ENCODE peak calls at places on chromosomes 4 and X, in seven cellular contexts. S is fibroblast of mammary gland; Q is progenitor cell of endocrine pancreas; Y is transverse colon; A is astrocyte of the spinal cord; K is CD8-positive, alpha-beta T cell; O is psoas muscle. B is an unnamed sample.
A peak's percentile ranks its signal among the peaks of the same experiment; 100 is the strongest.

GRCh38 chr4:138553001-138553845 is 311.1 kb upstream of the SLC7A11 start:
- DNase-seq in K (no peak), Y (no peak), S (no peak), Q (no peak), A (no peak), O (no peak), B (no peak)

GRCh38 chr4:25792200-25792791 is 70.5 kb downstream of the SEL1L3 start:
- DNase-seq in O (no peak), K (no peak), Y (peak; percentile 61), S (no peak), Q (no peak), A (no peak), B (peak; percentile 58)

GRCh38 chr4:23768541-23768940 is 121.3 kb downstream of the PPARGC1A start:
- DNase-seq in A (no peak), Q (no peak), S (no peak), K (no peak), Y (no peak), O (no peak), B (no peak)

GRCh38 chr4:142818009-142818408 is 28.1 kb downstream of the INPP4B start:
- DNase-seq in O (no peak), S (peak; percentile 35), K (no peak), Y (no peak), A (peak; percentile 76), Q (no peak), B (no peak)

GRCh38 chr4:126790633-126791032 is 842.1 kb upstream of the INTU start:
- DNase-seq in O (no peak), Q (no peak), A (no peak), S (no peak), Y (no peak), K (no peak), B (no peak)

GRCh38 chr4:165780735-165781134 is 92.3 kb upstream of the TLL1 start:
- DNase-seq in A (no peak), Y (no peak), Q (no peak), S (no peak), K (no peak), O (no peak), B (no peak)

GRCh38 chr4:110667670-110668069 is 44.8 kb upstream of the PITX2 start:
- DNase-seq in S (no peak), A (no peak), Y (peak; percentile 23), Q (no peak), O (no peak), K (no peak), B (no peak)

GRCh38 chr4:3791910-3792542 is 25.8 kb downstream of the ADRA2C start:
- DNase-seq in Q (peak; percentile 91), A (no peak), S (no peak), O (no peak), K (no peak), Y (peak; percentile 40), B (peak; percentile 76)

GRCh38 chr4:54005475-54005874 is 58.9 kb downstream of the CHIC2 start:
- DNase-seq in Q (no peak), O (no peak), K (no peak), S (peak; percentile 51), A (peak; percentile 43), Y (no peak), B (no peak)

GRCh38 chrX:24325231-24325630 is 11.4 kb upstream of the SUPT20HL2 start:
- DNase-seq in Y (no peak), S (no peak), A (no peak), Q (no peak), O (no peak), K (no peak), B (no peak)

GRCh38 chr4:116599859-116600258 is 485.5 kb downstream of the TRAM1L1 start:
- DNase-seq in O (peak; percentile 11), A (no peak), Q (no peak), S (no peak), K (no peak), Y (no peak), B (no peak)
- TF ChIP-seq CTCF in O (no peak), A (no peak), Q (no peak), S (no peak), K (no peak), Y (no peak), B (no peak)

DNA sequence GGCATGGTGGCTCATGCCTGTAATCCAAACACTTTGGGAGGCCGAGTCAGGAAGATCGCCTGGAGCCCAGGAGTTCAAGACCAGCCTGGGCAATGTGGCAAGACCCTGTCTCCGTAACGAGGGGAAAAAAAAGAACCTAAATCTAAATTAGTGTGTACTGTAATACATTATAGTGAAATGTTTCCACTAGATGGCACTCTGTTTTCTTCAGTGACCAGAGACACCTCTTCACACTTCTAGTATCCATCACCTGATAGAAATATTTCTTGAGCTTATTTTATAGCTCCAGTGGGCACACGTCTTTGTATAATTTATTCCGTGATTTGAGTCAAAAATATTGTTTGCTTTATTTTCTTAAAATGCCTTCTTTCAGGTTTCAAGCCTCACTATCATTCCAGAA is 600.9 kb upstream of the DIPK2B start:
- DNase-seq in S (peak; percentile 65), A (peak; percentile 49), Q (no peak), O (no peak), K (no peak), Y (no peak), B (no peak)
- TF ChIP-seq CTCF in S (peak; percentile 36), A (peak; percentile 2), Q (peak; percentile 40), O (peak; percentile 29), K (peak; percentile 36), Y (peak; percentile 38), B (no peak)

GRCh38 chr4:42965326-42965725 is 72.8 kb downstream of the GRXCR1 start:
- DNase-seq in A (no peak), S (no peak), O (no peak), Y (no peak), K (no peak), Q (no peak), B (peak; percentile 6)
- TF ChIP-seq CTCF in A (no peak), S (no peak), O (no peak), Y (no peak), K (no peak), Q (peak; percentile 40), B (no peak)

DNA sequence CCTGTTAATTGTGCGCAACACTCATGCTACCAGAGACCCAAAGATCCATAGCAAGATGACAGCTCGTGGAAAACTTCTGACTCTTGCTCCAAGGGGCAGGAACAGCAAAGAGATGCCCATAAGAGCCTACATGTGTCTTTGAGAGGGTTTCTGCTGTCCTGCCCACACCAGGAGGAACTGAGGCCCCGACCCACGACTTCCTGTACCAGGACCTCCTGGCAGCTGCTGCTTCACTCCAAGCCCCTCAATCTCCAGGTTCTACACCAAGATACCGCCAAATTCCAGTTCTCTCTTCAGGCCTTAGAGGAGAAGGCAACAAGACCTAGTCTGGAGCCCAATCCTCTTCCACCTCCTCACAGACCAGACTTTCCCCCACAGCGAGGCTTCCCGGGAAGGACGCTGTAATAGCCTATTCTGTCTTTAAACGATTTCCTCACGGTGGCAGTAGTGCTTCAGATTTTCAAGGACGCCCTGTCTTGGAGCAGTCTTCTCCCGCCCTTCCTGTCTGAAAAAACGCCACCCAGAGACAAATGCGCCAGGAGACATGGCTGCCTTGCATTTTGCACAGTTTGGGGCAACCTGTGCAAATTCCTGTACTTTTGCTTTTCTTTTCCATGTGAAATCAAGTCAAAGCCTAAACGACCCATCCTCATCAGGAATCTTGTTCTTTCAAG is 230.2 kb upstream of the STK26 start:
- DNase-seq in K (peak; percentile 91), O (peak; percentile 82), Q (no peak), A (peak; percentile 93), S (peak; percentile 94), Y (peak; percentile 92), B (peak; percentile 4)
- TF ChIP-seq CTCF in K (no peak), O (peak; percentile 53), Q (no peak), A (no peak), S (peak; percentile 44), Y (peak; percentile 39), B (no peak)

DNA sequence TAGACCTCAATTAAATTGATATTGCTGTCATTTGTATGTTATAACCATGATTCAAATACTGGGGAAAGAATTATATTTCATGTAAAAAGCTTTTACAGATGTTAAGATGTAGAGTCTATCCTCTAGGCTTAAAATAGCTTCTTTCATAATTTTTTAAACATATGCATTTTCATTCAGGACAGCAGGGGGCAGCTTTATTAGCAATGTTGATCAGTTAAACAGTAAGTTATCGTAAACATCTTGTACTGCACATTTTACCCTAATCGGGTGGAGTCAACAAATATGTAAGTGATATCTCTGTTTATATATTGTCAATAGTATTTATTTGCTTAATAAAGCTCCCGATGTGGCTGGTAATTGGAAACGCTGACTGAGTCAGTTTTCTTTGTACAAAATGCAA is 142.5 kb upstream of the MED14 start:
- DNase-seq in S (peak; percentile 57), O (no peak), A (peak; percentile 32), Y (no peak), Q (no peak), K (no peak), B (no peak)
- TF ChIP-seq CTCF in S (peak; percentile 63), O (peak; percentile 45), A (peak; percentile 40), Y (peak; percentile 39), Q (peak; percentile 38), K (peak; percentile 49), B (no peak)

DNA sequence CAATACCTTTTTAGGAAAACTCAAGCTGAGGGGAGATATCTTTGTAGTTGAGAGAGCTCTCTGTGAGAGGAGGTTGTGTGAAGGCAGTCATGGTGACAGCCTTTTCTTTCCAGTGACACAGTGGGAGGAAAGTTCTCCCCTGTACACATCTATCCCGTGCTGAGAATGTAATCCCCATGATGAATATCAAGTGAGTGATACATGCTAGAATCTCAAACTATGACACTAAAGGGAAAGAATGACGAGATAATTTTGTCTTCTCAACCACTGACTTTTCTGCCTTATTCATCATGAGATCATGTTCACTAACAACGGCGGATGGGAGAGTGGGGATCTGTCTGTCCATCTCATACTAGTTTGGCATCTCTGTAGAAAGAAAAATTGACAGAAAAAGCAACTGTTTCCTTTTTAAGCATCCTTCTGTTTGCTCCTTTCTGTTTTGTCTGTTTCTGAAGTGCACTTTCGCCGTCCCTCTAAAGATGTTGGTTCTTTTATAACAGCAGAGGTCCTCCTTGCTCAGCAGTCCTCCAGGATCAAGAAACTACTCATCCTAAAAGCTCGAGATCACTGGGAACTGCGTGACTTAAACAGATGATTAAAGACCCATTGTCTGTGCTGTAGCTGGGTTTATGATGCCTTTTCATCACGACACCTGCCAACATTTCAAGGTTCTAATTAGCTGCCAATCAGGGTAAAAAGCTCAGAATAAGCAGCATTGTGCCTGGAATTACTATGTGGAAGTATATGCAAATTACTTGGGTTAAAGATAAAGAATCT is 137.6 kb downstream of the DCK start:
- DNase-seq in A (peak; percentile 67), O (no peak), Y (no peak), K (no peak), Q (no peak), S (peak; percentile 80), B (no peak)
- TF ChIP-seq CTCF in A (peak; percentile 30), O (no peak), Y (no peak), K (no peak), Q (no peak), S (peak; percentile 30), B (no peak)

B was measured in endothelial cell.